ENCODE peak calls at places on chromosome 11, in nine cellular contexts. T is fibroblast of villous mesenchyme; Y is neural crest cell; E is cardiac muscle cell; G is CD4-positive, alpha-beta T cell; A is Calu3; P is coronary artery; Q is K562; M is A549. N is an unnamed sample.

GRCh38 chr11:69126286-69126685 is 29.4 kb upstream of the SMIM38 start:
- DNase-seq in E (no peak), M (no peak), Q (no peak), P (no peak), T (no peak), Y (no peak), G (no peak), A (no peak), N (peak)

GRCh38 chr11:35582033-35582432 is 36.2 kb upstream of the FJX1 start:
- DNase-seq in Y (no peak), P (no peak), Q (no peak), G (no peak), M (no peak), E (no peak), T (no peak), A (no peak), N (no peak)

GRCh38 chr11:57155838-57156583 is 25.7 kb upstream of the LRRC55 start:
- DNase-seq in G (no peak), E (peak), Q (no peak), T (no peak), Y (no peak), P (no peak), A (no peak), M (no peak), N (no peak)

GRCh38 chr11:86745571-86745970 is 54.8 kb upstream of the PRSS23 start:
- DNase-seq in T (no peak), P (no peak), E (no peak), Y (no peak), M (no peak), G (no peak), A (no peak), Q (no peak), N (no peak)

GRCh38 chr11:92750794-92751193 is 218.7 kb upstream of the MTNR1B start:
- DNase-seq in A (no peak), Y (no peak), E (no peak), Q (no peak), M (no peak), T (no peak), G (no peak), P (no peak), N (no peak)

GRCh38 chr11:45182902-45183301 is 36.5 kb downstream of the PRDM11 start:
- DNase-seq in T (peak), E (peak), G (no peak), Y (no peak), Q (peak), P (no peak), A (peak), M (peak), N (no peak)

GRCh38 chr11:57335023-57335342 is 709 bp downstream of the SSRP1 start:
- DNase-seq in A (no peak), T (no peak), P (no peak), M (no peak), Y (no peak), E (no peak), G (no peak), Q (no peak), N (no peak)

GRCh38 chr11:93329936-93330445 is 551 bp upstream of the DEUP1 start:
- DNase-seq in E (peak), A (no peak), Y (peak), T (no peak), P (no peak), G (no peak), Q (peak), M (peak), N (no peak)

GRCh38 chr11:62260261-62260953 is 9.6 kb upstream of the SCGB2A2 start:
- DNase-seq in Y (no peak), E (no peak), P (no peak), A (no peak), G (no peak), T (no peak), Q (no peak), M (no peak), N (no peak)

GRCh38 chr11:75408852-75409219 is 9.5 kb downstream of the RPS3 start:
- DNase-seq in M (no peak), Q (no peak), G (no peak), P (no peak), E (no peak), A (no peak), T (no peak), Y (no peak), N (no peak)

GRCh38 chr11:45318516-45318915 is 32.4 kb upstream of the SYT13 start:
- DNase-seq in Y (no peak), Q (no peak), T (no peak), G (no peak), A (no peak), M (no peak), E (no peak), P (peak), N (no peak)

GRCh38 chr11:47998733-47999359 is 18.5 kb downstream of the PTPRJ start:
- DNase-seq in E (no peak), G (no peak), P (no peak), Y (no peak), Q (no peak), M (peak), T (no peak), A (no peak), N (no peak)

GRCh38 chr11:9574806-9575530 is 1.5 kb downstream of the WEE1 start:
- DNase-seq in G (no peak), A (peak), P (peak), M (peak), E (peak), Q (peak), T (peak), Y (peak), N (peak)

GRCh38 chr11:124644426-124645280 is 22.0 kb downstream of the TBRG1 start:
- DNase-seq in G (no peak), Q (peak), E (peak), A (peak), M (peak), Y (peak), T (peak), P (peak), N (peak)

GRCh38 chr11:529740-530411 is 5.5 kb downstream of the HRAS start:
- DNase-seq in A (no peak), E (no peak), Y (no peak), G (no peak), T (no peak), Q (no peak), P (no peak), M (no peak), N (no peak)

GRCh38 chr11:116701297-116701801 is 71.4 kb downstream of the BUD13 start:
- DNase-seq in M (no peak), E (no peak), T (no peak), A (no peak), G (no peak), Q (no peak), Y (no peak), P (peak), N (no peak)

GRCh38 chr11:849951-850776 is 7.5 kb downstream of the TSPAN4 start:
- DNase-seq in T (no peak), P (no peak), Q (no peak), A (no peak), G (no peak), Y (no peak), M (no peak), E (peak), N (no peak)

GRCh38 chr11:119320593-119321524 is 3.9 kb upstream of the MCAM start:
- DNase-seq in A (peak), Q (peak), M (no peak), E (peak), T (peak), P (peak), G (no peak), Y (peak), N (peak)

GRCh38 chr11:125262194-125262824 is 97.8 kb downstream of the PKNOX2 start:
- DNase-seq in Q (no peak), E (peak), Y (peak), M (no peak), T (no peak), A (no peak), G (no peak), P (no peak), N (no peak)

GRCh38 chr11:93652161-93652597 is 9.3 kb upstream of the CEP295 start:
- DNase-seq in P (no peak), M (no peak), T (peak), E (peak), Q (peak), G (no peak), A (peak), Y (peak), N (no peak)

GRCh38 chr11:128784059-128784804 is 82.9 kb downstream of the KCNJ1 start:
- DNase-seq in Y (no peak), G (no peak), P (no peak), Q (no peak), A (no peak), T (no peak), E (no peak), M (no peak), N (no peak)

GRCh38 chr11:122897606-122898210 is 15.1 kb downstream of the JHY start:
- DNase-seq in Q (no peak), P (no peak), E (no peak), Y (no peak), G (no peak), M (no peak), T (peak), A (no peak), N (no peak)

GRCh38 chr11:1305558-1306056 is 3.8 kb downstream of the TOLLIP start:
- DNase-seq in G (no peak), T (no peak), Q (no peak), M (no peak), Y (no peak), P (no peak), E (no peak), A (no peak), N (no peak)

GRCh38 chr11:64366751-64367150 is 7.8 kb downstream of the RPS6KA4 start:
- DNase-seq in P (no peak), E (no peak), Y (no peak), M (no peak), T (no peak), A (no peak), Q (no peak), G (no peak), N (no peak)

GRCh38 chr11:9001736-9002135 is 2.1 kb downstream of the NRIP3 start:
- DNase-seq in Q (no peak), T (peak), E (no peak), M (no peak), P (no peak), Y (no peak), A (peak), G (no peak), N (no peak)

GRCh38 chr11:58505849-58506248 is 2.1 kb downstream of the OR5B21 start:
- DNase-seq in Q (no peak), E (no peak), Y (no peak), M (no peak), P (no peak), A (no peak), G (no peak), T (no peak), N (no peak)

GRCh38 chr11:94583885-94584500 is 16.8 kb downstream of the PIWIL4 start:
- DNase-seq in A (no peak), M (no peak), E (no peak), G (no peak), P (no peak), Q (no peak), Y (no peak), T (peak), N (peak)

GRCh38 chr11:3929232-3929631 is 73.8 kb downstream of the STIM1 start:
- DNase-seq in Y (no peak), A (no peak), G (no peak), T (no peak), E (no peak), P (no peak), Q (no peak), M (no peak), N (no peak)

GRCh38 chr11:32034680-32035079 is 56.2 kb upstream of the RCN1 start:
- DNase-seq in T (no peak), E (no peak), Y (no peak), M (no peak), Q (no peak), P (no peak), G (no peak), A (no peak), N (no peak)

GRCh38 chr11:18878211-18878610 is 61.0 kb downstream of the MRGPRX1 start:
- DNase-seq in P (no peak), Q (no peak), E (no peak), Y (no peak), G (no peak), M (no peak), T (no peak), A (no peak), N (no peak)

GRCh38 chr11:70432580-70432979 is 34.3 kb downstream of the CTTN start:
- DNase-seq in A (no peak), G (no peak), E (no peak), T (no peak), P (no peak), Y (no peak), Q (no peak), M (no peak), N (no peak)

GRCh38 chr11:10762185-10762584 is 11.1 kb downstream of the CTR9 start:
- DNase-seq in M (no peak), G (no peak), E (no peak), Q (no peak), A (no peak), Y (no peak), P (no peak), T (no peak), N (peak)
- TF ChIP-seq CTCF in M (no peak), G (no peak), E (no peak), Q (no peak), A (no peak), Y (no peak), P (no peak), T (no peak), N (no peak)

GRCh38 chr11:46490576-46491100 is 99.1 kb upstream of the CHRM4 start:
- DNase-seq in T (no peak), G (no peak), Y (no peak), M (no peak), A (no peak), Q (no peak), P (no peak), E (no peak), N (no peak)

GRCh38 chr11:46491661-46492331 is 100.2 kb upstream of the CHRM4 start:
- DNase-seq in P (no peak), Y (no peak), G (no peak), M (no peak), Q (no peak), E (no peak), T (peak), A (no peak), N (no peak)

GRCh38 chr11:46493786-46494185 is 100.0 kb downstream of the AMBRA1 start:
- DNase-seq in Q (no peak), E (no peak), A (no peak), M (no peak), Y (no peak), G (no peak), P (no peak), T (no peak), N (no peak)

GRCh38 chr11:46492540-46492939 is 101.0 kb upstream of the CHRM4 start:
- DNase-seq in E (no peak), A (no peak), M (no peak), Q (no peak), T (peak), P (no peak), Y (no peak), G (no peak), N (no peak)

DNA sequence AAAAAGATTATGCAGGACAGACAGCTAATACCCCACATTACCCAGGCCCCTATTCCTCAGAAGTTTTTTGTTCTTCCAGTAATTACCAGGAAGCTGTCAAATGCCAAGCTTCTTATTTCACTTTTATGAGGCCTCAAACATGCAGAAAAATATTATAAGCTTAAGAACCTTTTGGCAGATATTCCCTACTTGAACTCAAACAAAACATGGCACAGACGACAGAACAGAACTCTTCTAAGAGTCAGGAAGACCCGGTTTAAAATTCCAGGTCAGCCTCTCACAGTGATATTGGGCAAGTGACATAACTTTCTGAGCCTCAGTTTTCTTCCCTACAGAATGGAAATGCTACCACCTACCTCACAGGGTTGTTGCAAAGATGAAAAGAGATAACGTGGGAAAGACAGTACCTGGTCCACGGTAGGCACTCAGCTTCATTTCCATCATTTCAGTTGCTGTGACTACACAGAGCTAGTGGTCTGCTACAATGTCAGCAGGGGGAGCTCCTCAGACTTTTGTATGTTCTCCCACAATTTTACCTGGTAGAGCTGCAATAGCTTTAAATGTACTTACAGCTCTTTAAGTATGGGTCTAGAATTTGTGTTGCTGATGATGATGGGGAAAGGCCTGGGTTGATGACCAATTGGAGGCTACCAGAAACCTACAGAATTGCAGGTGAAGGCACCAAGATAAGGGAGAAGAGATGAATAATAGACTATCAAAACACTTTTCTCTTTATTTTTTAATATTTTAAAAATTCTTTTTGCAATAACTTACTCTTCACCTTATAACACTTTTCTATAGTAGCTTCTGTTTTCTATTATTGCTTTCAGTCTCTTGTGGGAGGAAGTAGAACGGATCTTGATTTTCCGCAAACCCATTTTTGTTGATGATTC is 98.3 kb upstream of the CHRM4 start:
- DNase-seq in A (peak), M (peak), Q (peak), P (no peak), G (peak), E (peak), T (peak), Y (peak), N (peak)
- TF ChIP-seq CTCF in A (peak), M (peak), Q (peak), P (no peak), G (peak), E (peak), T (peak), Y (peak), N (peak)

GRCh38 chr11:132137981-132138313 is 767.5 kb downstream of the NTM start:
- DNase-seq in Q (no peak), E (no peak), A (no peak), Y (no peak), G (no peak), T (no peak), M (no peak), P (no peak), N (no peak)

GRCh38 chr11:132139181-132139580 is 768.8 kb downstream of the NTM start:
- DNase-seq in G (no peak), M (no peak), P (no peak), Y (no peak), E (no peak), T (no peak), Q (no peak), A (no peak), N (no peak)

GRCh38 chr11:132142102-132142501 is 771.7 kb downstream of the NTM start:
- DNase-seq in P (no peak), E (no peak), T (no peak), Y (no peak), Q (no peak), G (no peak), A (no peak), M (no peak), N (no peak)

GRCh38 chr11:132142554-132142953 is 772.1 kb downstream of the NTM start:
- DNase-seq in E (no peak), T (no peak), A (no peak), M (no peak), Y (no peak), G (no peak), P (no peak), Q (no peak), N (no peak)

DNA sequence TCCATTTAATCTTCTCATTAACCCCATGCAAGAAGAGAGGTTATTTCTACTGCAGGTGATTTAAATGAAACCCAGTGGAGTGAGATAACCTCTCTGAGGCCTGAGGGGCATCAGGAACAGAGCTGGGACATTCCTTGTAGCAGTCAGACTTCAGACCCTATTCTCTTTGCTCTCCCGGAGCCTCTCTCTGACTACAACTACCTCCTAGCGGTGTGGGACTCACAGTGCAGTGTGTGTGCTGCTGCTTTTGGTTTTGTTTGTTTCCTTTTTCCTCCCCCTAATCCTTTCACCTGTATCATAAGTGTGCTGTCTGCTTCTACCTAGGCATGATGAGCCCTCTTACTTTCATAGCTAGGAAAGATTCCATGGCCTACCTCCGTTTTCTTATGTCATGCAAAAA is 769.6 kb downstream of the NTM start:
- DNase-seq in Y (no peak), Q (no peak), M (no peak), A (no peak), E (peak), P (no peak), T (no peak), G (no peak), N (no peak)
- TF ChIP-seq CTCF in Y (peak), Q (no peak), M (no peak), A (no peak), E (no peak), P (no peak), T (no peak), G (no peak), N (no peak)

GRCh38 chr11:60870276-60870675 is 2.9 kb downstream of the ZP1 start:
- DNase-seq in E (no peak), A (no peak), P (no peak), M (no peak), Q (peak), Y (no peak), G (no peak), T (no peak), N (no peak)
- TF ChIP-seq CTCF in E (no peak), A (no peak), P (no peak), M (no peak), Q (no peak), Y (no peak), G (no peak), T (no peak), N (no peak)

GRCh38 chr11:27720277-27720830 is 20.1 kb upstream of the BDNF start:
- DNase-seq in G (no peak), Y (peak), M (peak), T (peak), A (peak), E (peak), Q (peak), P (no peak), N (peak)
- TF ChIP-seq CTCF in G (no peak), Y (peak), M (peak), T (peak), A (no peak), E (peak), Q (no peak), P (no peak), N (no peak)